ENCODE peak calls at places on chromosome 9, in six cellular contexts. O is ovary, Q is IMR-90, W is neuronal stem cell, C is transverse colon, Y is GM23338. Z is an unnamed sample.

GRCh38 chr9:134010774-134011173 is 14.5 kb upstream of the BRD3OS start:
- DNase-seq in O (no peak), Q (no peak), W (no peak), C (no peak), Y (no peak), Z (no peak)

GRCh38 chr9:129113645-129114304 is 2.6 kb downstream of the PTPA start:
- DNase-seq in O (no peak), Q (no peak), W (no peak), C (no peak), Y (no peak), Z (no peak)

GRCh38 chr9:34347800-34348158 is 18.4 kb downstream of the NUDT2 start:
- DNase-seq in O (no peak), Q (no peak), W (no peak), C (no peak), Y (no peak), Z (no peak)

GRCh38 chr9:130090915-130091314 is 37.2 kb downstream of the GPR107 start:
- DNase-seq in O (no peak), Q (peak; percentile 6), W (no peak), C (no peak), Y (no peak), Z (no peak)

GRCh38 chr9:137432687-137433348 is 8.3 kb downstream of the ENTPD8 start:
- DNase-seq in O (peak; percentile 27), Q (no peak), W (no peak), C (no peak), Y (no peak), Z (no peak)

GRCh38 chr9:35520404-35520790 is 30.5 kb downstream of the RUSC2 start:
- DNase-seq in O (no peak), Q (peak; percentile 76), W (no peak), C (no peak), Y (no peak), Z (no peak)

GRCh38 chr9:87853843-87854242 is 28.8 kb upstream of the SPATA31E1 start:
- DNase-seq in O (no peak), Q (no peak), W (no peak), C (no peak), Y (no peak), Z (peak; percentile 69)

GRCh38 chr9:93061260-93061751 is 2.8 kb downstream of the SUSD3 start:
- DNase-seq in O (peak; percentile 60), Q (no peak), W (no peak), C (no peak), Y (no peak), Z (no peak)

GRCh38 chr9:105128908-105129307 is 115.5 kb upstream of the SLC44A1 start:
- DNase-seq in O (no peak), Q (no peak), W (no peak), C (no peak), Y (no peak), Z (no peak)

GRCh38 chr9:86500667-86501435 is 146.6 kb upstream of the TUT7 start:
- DNase-seq in O (no peak), Q (peak; percentile 97), W (no peak), C (no peak), Y (no peak), Z (no peak)

GRCh38 chr9:17824191-17824926 is 245.5 kb downstream of the SH3GL2 start:
- DNase-seq in O (no peak), Q (peak; percentile 1), W (peak; percentile 30), C (no peak), Y (peak; percentile 60), Z (no peak)

GRCh38 chr9:129665008-129665771 is at the start of gene PRRX2:
- DNase-seq in O (no peak), Q (peak; percentile 43), W (peak; percentile 55), C (no peak), Y (peak; percentile 80), Z (peak; percentile 85)

DNA sequence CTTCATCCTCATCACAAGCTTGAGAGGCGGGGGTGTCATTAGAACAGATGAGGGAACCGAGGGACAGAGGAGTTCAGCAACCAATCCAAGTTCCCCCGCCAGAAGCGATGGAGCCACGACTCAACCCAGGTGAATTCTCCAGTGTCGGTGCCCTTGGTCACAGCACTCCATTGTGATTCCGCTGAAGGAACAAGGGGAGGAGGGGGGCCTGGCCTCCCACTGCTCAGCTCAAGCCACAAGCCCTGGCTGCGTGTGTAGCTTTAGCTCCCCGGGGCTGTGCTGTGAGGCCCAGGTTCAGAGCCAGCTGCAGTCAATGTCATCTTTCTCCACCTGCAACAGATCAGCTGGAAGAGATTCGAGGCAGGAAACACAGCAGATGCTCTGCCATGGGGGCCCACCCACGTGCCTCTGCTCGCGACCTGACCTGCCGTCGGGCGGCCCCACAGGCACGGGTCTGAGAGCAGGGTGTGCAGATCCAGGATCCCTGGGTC is 72.6 kb downstream of the GTF3C4 start:
- DNase-seq in O (no peak), Q (no peak), W (no peak), C (no peak), Y (peak; percentile 43), Z (peak; percentile 67)
- H3K27me3 ChIP-seq in O (no peaks in the 10 kb centered on the region), Q (peaks cover 59% of the 10 kb centered on the region), W (peaks cover 20% of the 10 kb centered on the region), C (peaks cover 58% of the 10 kb centered on the region), Y (peaks cover 32% of the 10 kb centered on the region), Z (peaks cover 67% of the 10 kb centered on the region)

GRCh38 chr9:136328011-136328621 is 777 bp downstream of the GPSM1 start:
- DNase-seq in O (peak; percentile 72), Q (no peak), W (no peak), C (no peak), Y (no peak), Z (no peak)

GRCh38 chr9:136326061-136326776 is 1.1 kb upstream of the GPSM1 start:
- DNase-seq in O (peak; percentile 61), Q (peak; percentile 92), W (no peak), C (no peak), Y (peak; percentile 70), Z (peak; percentile 81)

GRCh38 chr9:136328622-136329041 is 1.3 kb downstream of the GPSM1 start:
- DNase-seq in O (peak; percentile 61), Q (peak; percentile 36), W (no peak), C (no peak), Y (peak; percentile 45), Z (no peak)

GRCh38 chr9:136326777-136327312 is 494 bp upstream of the GPSM1 start:
- DNase-seq in O (no peak), Q (no peak), W (no peak), C (no peak), Y (no peak), Z (no peak)

DNA sequence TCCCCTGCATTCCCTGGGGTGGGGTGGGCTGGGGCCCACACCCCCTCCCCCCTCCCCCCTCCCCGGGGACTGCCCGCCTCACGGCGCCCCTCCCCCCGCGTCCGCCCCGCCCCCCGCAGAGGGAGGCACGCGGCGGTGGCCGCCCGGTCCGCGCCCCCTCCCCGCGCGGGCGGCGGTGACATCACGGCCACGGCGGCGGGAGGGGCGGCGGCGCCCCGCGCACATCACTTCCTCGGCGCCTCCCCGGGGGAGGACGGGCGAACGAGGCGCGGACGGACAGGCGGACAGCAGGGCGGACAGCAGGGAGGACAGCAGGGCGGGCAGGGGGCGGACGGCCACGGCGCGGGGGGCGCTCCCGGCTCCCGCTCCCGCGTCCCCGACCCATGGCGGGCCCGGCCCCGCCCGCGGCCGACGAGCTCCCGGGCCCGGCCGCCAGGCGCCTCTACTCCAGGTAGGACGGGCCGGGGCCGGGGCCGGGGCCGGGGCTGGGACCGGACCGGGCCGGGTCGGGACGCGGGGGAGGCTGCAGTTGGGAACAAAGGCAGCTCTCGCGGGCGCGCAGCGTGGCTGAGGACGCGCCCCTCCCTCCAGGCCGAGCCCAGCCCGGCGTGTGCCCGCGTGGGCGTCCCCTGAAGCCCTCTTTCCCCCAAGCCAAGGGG is at the start of gene GPSM1:
- DNase-seq in O (peak; percentile 77), Q (peak; percentile 58), W (no peak), C (peak; percentile 30), Y (peak; percentile 63), Z (peak; percentile 67)
- H3K27me3 ChIP-seq in O (no peaks in the 10 kb centered on the region), Q (no peaks in the 10 kb centered on the region), W (no peaks in the 10 kb centered on the region), C (peaks cover 35% of the 10 kb centered on the region), Y (no peaks in the 10 kb centered on the region), Z (no peaks in the 10 kb centered on the region)

GRCh38 chr9:135074354-135075233 is 12.9 kb upstream of the OLFM1 start:
- DNase-seq in O (no peak), Q (no peak), W (no peak), C (no peak), Y (peak; percentile 75), Z (peak; percentile 38)
- H3K27me3 ChIP-seq in O (no peaks in the 10 kb centered on the region), Q (peaks cover 16% of the 10 kb centered on the region), W (peaks cover 14% of the 10 kb centered on the region), C (peaks cover 23% of the 10 kb centered on the region), Y (peaks cover 13% of the 10 kb centered on the region), Z (peaks cover 23% of the 10 kb centered on the region)

DNA sequence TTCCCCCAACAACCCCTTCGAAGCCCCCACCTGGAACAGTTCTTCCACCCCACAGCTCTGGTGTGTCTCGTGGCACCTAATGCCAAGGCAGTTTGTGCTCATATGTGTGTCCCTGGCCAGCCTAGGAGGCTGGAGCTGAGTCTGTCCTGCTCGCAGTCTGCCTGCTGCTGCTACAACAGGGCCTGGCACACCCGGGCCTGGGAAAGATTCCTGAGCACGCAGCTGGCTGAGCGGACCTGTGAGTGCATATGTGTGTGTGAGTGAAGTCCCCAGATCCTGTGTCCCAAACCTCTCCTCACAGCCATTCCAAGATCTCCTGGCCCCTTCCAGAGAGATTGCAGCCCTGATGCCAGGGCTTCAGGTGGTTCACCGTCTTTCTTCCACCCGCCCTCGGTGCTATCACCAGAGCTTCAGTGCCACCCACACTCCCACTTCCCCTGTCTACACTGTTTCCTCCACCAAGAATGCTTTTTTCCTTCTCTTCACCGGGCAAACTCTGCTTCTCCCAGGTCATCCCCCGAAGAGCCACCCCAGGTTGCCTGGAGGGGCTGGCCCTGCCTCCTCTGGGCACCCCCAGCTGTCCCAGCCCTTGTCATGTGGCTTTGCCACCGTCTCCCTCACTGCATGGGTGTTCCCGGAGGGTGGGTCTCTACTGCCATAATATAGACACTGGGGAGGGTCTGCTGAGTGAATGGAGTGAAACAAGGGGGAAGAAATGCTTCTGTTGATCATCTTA is 28.4 kb downstream of the LMX1B start:
- DNase-seq in O (no peak), Q (no peak), W (no peak), C (no peak), Y (no peak), Z (peak; percentile 63)
- H3K27me3 ChIP-seq in O (no peaks in the 10 kb centered on the region), Q (peaks cover 96% of the 10 kb centered on the region), W (peaks cover 67% of the 10 kb centered on the region), C (peaks cover 98% of the 10 kb centered on the region), Y (peaks cover 53% of the 10 kb centered on the region), Z (peaks cover 75% of the 10 kb centered on the region)